ENCODE peak calls at places on chromosomes 11 and 22, in five cellular contexts. U, Q, B, F and D are unnamed samples.

GRCh38 chr11:132911186-132911585 is 621.1 kb downstream of the OPCML start:
- DNase-seq in U (peak), F (no peak), Q (peak), B (peak), D (no peak)

GRCh38 chr11:76166314-76166713 is 40.0 kb downstream of the WNT11 start:
- DNase-seq in B (no peak), F (no peak), Q (no peak), U (no peak), D (no peak)

GRCh38 chr22:30680998-30681770 is 13.5 kb upstream of the OSBP2 start:
- DNase-seq in U (no peak), B (no peak), F (no peak), Q (no peak), D (no peak)

GRCh38 chr11:33344611-33345010 is 87.4 kb downstream of the HIPK3 start:
- DNase-seq in F (no peak), U (no peak), B (no peak), Q (peak), D (no peak)

GRCh38 chr11:67561971-67562560 is 21.5 kb upstream of the GSTP1 start:
- DNase-seq in B (no peak), F (no peak), Q (no peak), U (peak), D (no peak)

GRCh38 chr11:35676611-35676965 is 14.0 kb downstream of the TRIM44 start:
- DNase-seq in Q (no peak), B (no peak), F (no peak), U (no peak), D (no peak)

GRCh38 chr11:60858731-60859464 is 3.1 kb upstream of the PTGDR2 start:
- DNase-seq in F (no peak), U (no peak), Q (no peak), B (no peak), D (no peak)

GRCh38 chr22:36546932-36547331 is 18.0 kb upstream of the EIF3D start:
- DNase-seq in B (no peak), Q (no peak), F (no peak), U (peak), D (no peak)

GRCh38 chr22:28819253-28820096 is 19.1 kb upstream of the XBP1 start:
- DNase-seq in F (no peak), B (no peak), U (no peak), Q (no peak), D (no peak)

GRCh38 chr11:44575288-44575672 is 9.8 kb downstream of the CD82 start:
- DNase-seq in Q (no peak), B (no peak), F (no peak), U (peak), D (no peak)

GRCh38 chr11:69848196-69848595 is 29.0 kb upstream of the FGF3 start:
- DNase-seq in F (no peak), U (no peak), B (no peak), Q (no peak), D (no peak)

GRCh38 chr11:26227311-26227710 is 104.6 kb upstream of the ANO3 start:
- DNase-seq in U (peak), Q (peak), B (no peak), F (no peak), D (peak)

GRCh38 chr11:102367364-102367763 is 20.4 kb downstream of the BIRC2 start:
- DNase-seq in Q (peak), B (no peak), F (no peak), U (peak), D (no peak)

GRCh38 chr11:37506516-37506915 is 908.5 kb upstream of the RAG2 start:
- DNase-seq in F (no peak), Q (no peak), B (no peak), U (peak), D (no peak)

GRCh38 chr22:49365191-49365837 is 462.4 kb downstream of the BRD1 start:
- DNase-seq in B (no peak), Q (no peak), U (no peak), F (no peak), D (no peak)

GRCh38 chr11:131595812-131596211 is 225.4 kb downstream of the NTM start:
- DNase-seq in F (peak), Q (no peak), B (peak), U (no peak), D (no peak)

GRCh38 chr11:9512370-9513019 is 51.7 kb downstream of the ZNF143 start:
- DNase-seq in Q (no peak), B (no peak), F (no peak), U (peak), D (no peak)